ENCODE peak calls at places on chromosomes 13 and 19, in eight cellular contexts. One of them, this sample, is unnamed.

GRCh38 chr19:36032251-36033104 is at the start of gene CLIP3:
- DNase-seq in NCI-H1048: no peak
- DNase-seq in activated CD4-positive, alpha-beta T cell treated with anti-CD3 and anti-CD28 coated beads for 1 hour: peak; percentile 27
- DNase-seq in GM18507: peak; percentile 42
- DNase-seq in thoracic aorta: no peak
- DNase-seq in stimulated activated naive CD8-positive, alpha-beta T cell treated with anti-CD3 and anti-CD28 coated beads, Interleukin-15, Interleukin-2, amounts not matched to agents 100 U/mL and 50 U/mL, for 24 hours: peak; percentile 58
- DNase-seq in AG08395: peak; percentile 100
- DNase-seq in CD8-positive, alpha-beta memory T cell: no peak
- DNase-seq in this sample: no peak

GRCh38 chr19:48194041-48194871 is 23.8 kb downstream of the ZSWIM9 start:
- DNase-seq in GM18507: no peak
- DNase-seq in NCI-H1048: no peak
- DNase-seq in activated CD4-positive, alpha-beta T cell treated with anti-CD3 and anti-CD28 coated beads for 1 hour: no peak
- DNase-seq in AG08395: peak; percentile 33
- DNase-seq in thoracic aorta: no peak
- DNase-seq in stimulated activated naive CD8-positive, alpha-beta T cell treated with anti-CD3 and anti-CD28 coated beads, Interleukin-15, Interleukin-2, amounts not matched to agents 100 U/mL and 50 U/mL, for 24 hours: peak; percentile 51
- DNase-seq in CD8-positive, alpha-beta memory T cell: no peak
- DNase-seq in this sample: no peak

GRCh38 chr19:31166206-31166605 is 183.0 kb downstream of the TSHZ3 start:
- DNase-seq in AG08395: no peak
- DNase-seq in GM18507: no peak
- DNase-seq in thoracic aorta: no peak
- DNase-seq in activated CD4-positive, alpha-beta T cell treated with anti-CD3 and anti-CD28 coated beads for 1 hour: no peak
- DNase-seq in NCI-H1048: no peak
- DNase-seq in CD8-positive, alpha-beta memory T cell: no peak
- DNase-seq in stimulated activated naive CD8-positive, alpha-beta T cell treated with anti-CD3 and anti-CD28 coated beads, Interleukin-15, Interleukin-2, amounts not matched to agents 100 U/mL and 50 U/mL, for 24 hours: no peak
- DNase-seq in this sample: no peak

GRCh38 chr13:31722684-31723083 is 16.6 kb upstream of the RXFP2 start:
- DNase-seq in activated CD4-positive, alpha-beta T cell treated with anti-CD3 and anti-CD28 coated beads for 1 hour: no peak
- DNase-seq in NCI-H1048: peak; percentile 2
- DNase-seq in AG08395: no peak
- DNase-seq in GM18507: no peak
- DNase-seq in stimulated activated naive CD8-positive, alpha-beta T cell treated with anti-CD3 and anti-CD28 coated beads, Interleukin-15, Interleukin-2, amounts not matched to agents 100 U/mL and 50 U/mL, for 24 hours: no peak
- DNase-seq in CD8-positive, alpha-beta memory T cell: no peak
- DNase-seq in thoracic aorta: no peak
- DNase-seq in this sample: no peak

GRCh38 chr13:106887686-106888085 is 319.7 kb upstream of the ARGLU1 start:
- DNase-seq in NCI-H1048: no peak
- DNase-seq in AG08395: no peak
- DNase-seq in thoracic aorta: no peak
- DNase-seq in stimulated activated naive CD8-positive, alpha-beta T cell treated with anti-CD3 and anti-CD28 coated beads, Interleukin-15, Interleukin-2, amounts not matched to agents 100 U/mL and 50 U/mL, for 24 hours: no peak
- DNase-seq in GM18507: no peak
- DNase-seq in activated CD4-positive, alpha-beta T cell treated with anti-CD3 and anti-CD28 coated beads for 1 hour: no peak
- DNase-seq in CD8-positive, alpha-beta memory T cell: no peak
- DNase-seq in this sample: no peak

GRCh38 chr19:11659612-11660011 is 62.3 kb downstream of the ZNF627 start:
- DNase-seq in thoracic aorta: no peak
- DNase-seq in GM18507: no peak
- DNase-seq in stimulated activated naive CD8-positive, alpha-beta T cell treated with anti-CD3 and anti-CD28 coated beads, Interleukin-15, Interleukin-2, amounts not matched to agents 100 U/mL and 50 U/mL, for 24 hours: no peak
- DNase-seq in activated CD4-positive, alpha-beta T cell treated with anti-CD3 and anti-CD28 coated beads for 1 hour: no peak
- DNase-seq in CD8-positive, alpha-beta memory T cell: no peak
- DNase-seq in NCI-H1048: no peak
- DNase-seq in AG08395: peak; percentile 26
- DNase-seq in this sample: peak; percentile 39

GRCh38 chr19:17625980-17626379 is 62.2 kb downstream of the UNC13A start:
- DNase-seq in thoracic aorta: no peak
- DNase-seq in NCI-H1048: no peak
- DNase-seq in AG08395: no peak
- DNase-seq in CD8-positive, alpha-beta memory T cell: no peak
- DNase-seq in stimulated activated naive CD8-positive, alpha-beta T cell treated with anti-CD3 and anti-CD28 coated beads, Interleukin-15, Interleukin-2, amounts not matched to agents 100 U/mL and 50 U/mL, for 24 hours: no peak
- DNase-seq in activated CD4-positive, alpha-beta T cell treated with anti-CD3 and anti-CD28 coated beads for 1 hour: no peak
- DNase-seq in GM18507: no peak
- DNase-seq in this sample: no peak

GRCh38 chr19:41792513-41793413 is 3.6 kb upstream of the CEACAM3 start:
- DNase-seq in stimulated activated naive CD8-positive, alpha-beta T cell treated with anti-CD3 and anti-CD28 coated beads, Interleukin-15, Interleukin-2, amounts not matched to agents 100 U/mL and 50 U/mL, for 24 hours: peak; percentile 68
- DNase-seq in activated CD4-positive, alpha-beta T cell treated with anti-CD3 and anti-CD28 coated beads for 1 hour: peak; percentile 13
- DNase-seq in NCI-H1048: peak; percentile 19
- DNase-seq in thoracic aorta: no peak
- DNase-seq in AG08395: peak; percentile 59
- DNase-seq in GM18507: peak; percentile 12
- DNase-seq in CD8-positive, alpha-beta memory T cell: peak; percentile 15
- DNase-seq in this sample: peak; percentile 72

GRCh38 chr13:62432906-62433305 is 1017.3 kb upstream of the PCDH20 start:
- DNase-seq in thoracic aorta: no peak
- DNase-seq in stimulated activated naive CD8-positive, alpha-beta T cell treated with anti-CD3 and anti-CD28 coated beads, Interleukin-15, Interleukin-2, amounts not matched to agents 100 U/mL and 50 U/mL, for 24 hours: no peak
- DNase-seq in GM18507: no peak
- DNase-seq in activated CD4-positive, alpha-beta T cell treated with anti-CD3 and anti-CD28 coated beads for 1 hour: no peak
- DNase-seq in CD8-positive, alpha-beta memory T cell: no peak
- DNase-seq in NCI-H1048: no peak
- DNase-seq in AG08395: no peak
- DNase-seq in this sample: no peak

GRCh38 chr13:113837554-113838355 is 26.1 kb downstream of the GAS6 start:
- DNase-seq in thoracic aorta: peak; percentile 93
- DNase-seq in CD8-positive, alpha-beta memory T cell: no peak
- DNase-seq in GM18507: no peak
- DNase-seq in AG08395: peak; percentile 96
- DNase-seq in stimulated activated naive CD8-positive, alpha-beta T cell treated with anti-CD3 and anti-CD28 coated beads, Interleukin-15, Interleukin-2, amounts not matched to agents 100 U/mL and 50 U/mL, for 24 hours: no peak
- DNase-seq in NCI-H1048: no peak
- DNase-seq in activated CD4-positive, alpha-beta T cell treated with anti-CD3 and anti-CD28 coated beads for 1 hour: no peak
- DNase-seq in this sample: peak; percentile 49

GRCh38 chr19:50365434-50366306 is at the start of gene NAPSA:
- DNase-seq in AG08395: no peak
- DNase-seq in thoracic aorta: no peak
- DNase-seq in CD8-positive, alpha-beta memory T cell: no peak
- DNase-seq in stimulated activated naive CD8-positive, alpha-beta T cell treated with anti-CD3 and anti-CD28 coated beads, Interleukin-15, Interleukin-2, amounts not matched to agents 100 U/mL and 50 U/mL, for 24 hours: no peak
- DNase-seq in GM18507: no peak
- DNase-seq in NCI-H1048: no peak
- DNase-seq in activated CD4-positive, alpha-beta T cell treated with anti-CD3 and anti-CD28 coated beads for 1 hour: no peak
- DNase-seq in this sample: no peak

GRCh38 chr13:50969691-50970090 is 60.1 kb downstream of the RNASEH2B start:
- DNase-seq in thoracic aorta: no peak
- DNase-seq in NCI-H1048: no peak
- DNase-seq in GM18507: no peak
- DNase-seq in AG08395: peak; percentile 26
- DNase-seq in CD8-positive, alpha-beta memory T cell: no peak
- DNase-seq in stimulated activated naive CD8-positive, alpha-beta T cell treated with anti-CD3 and anti-CD28 coated beads, Interleukin-15, Interleukin-2, amounts not matched to agents 100 U/mL and 50 U/mL, for 24 hours: no peak
- DNase-seq in activated CD4-positive, alpha-beta T cell treated with anti-CD3 and anti-CD28 coated beads for 1 hour: no peak
- DNase-seq in this sample: no peak

GRCh38 chr13:32039056-32039455 is 7.5 kb downstream of the FRY start:
- DNase-seq in thoracic aorta: no peak
- DNase-seq in activated CD4-positive, alpha-beta T cell treated with anti-CD3 and anti-CD28 coated beads for 1 hour: no peak
- DNase-seq in NCI-H1048: no peak
- DNase-seq in CD8-positive, alpha-beta memory T cell: no peak
- DNase-seq in AG08395: no peak
- DNase-seq in stimulated activated naive CD8-positive, alpha-beta T cell treated with anti-CD3 and anti-CD28 coated beads, Interleukin-15, Interleukin-2, amounts not matched to agents 100 U/mL and 50 U/mL, for 24 hours: no peak
- DNase-seq in GM18507: no peak
- DNase-seq in this sample: no peak

GRCh38 chr13:38419312-38419873 is 69.7 kb downstream of the UFM1 start:
- DNase-seq in GM18507: no peak
- DNase-seq in CD8-positive, alpha-beta memory T cell: no peak
- DNase-seq in AG08395: no peak
- DNase-seq in stimulated activated naive CD8-positive, alpha-beta T cell treated with anti-CD3 and anti-CD28 coated beads, Interleukin-15, Interleukin-2, amounts not matched to agents 100 U/mL and 50 U/mL, for 24 hours: no peak
- DNase-seq in thoracic aorta: no peak
- DNase-seq in activated CD4-positive, alpha-beta T cell treated with anti-CD3 and anti-CD28 coated beads for 1 hour: no peak
- DNase-seq in NCI-H1048: no peak
- DNase-seq in this sample: no peak

GRCh38 chr13:105406551-105406950 is 1128.9 kb downstream of the EFNB2 start:
- DNase-seq in AG08395: no peak
- DNase-seq in NCI-H1048: no peak
- DNase-seq in CD8-positive, alpha-beta memory T cell: no peak
- DNase-seq in stimulated activated naive CD8-positive, alpha-beta T cell treated with anti-CD3 and anti-CD28 coated beads, Interleukin-15, Interleukin-2, amounts not matched to agents 100 U/mL and 50 U/mL, for 24 hours: no peak
- DNase-seq in activated CD4-positive, alpha-beta T cell treated with anti-CD3 and anti-CD28 coated beads for 1 hour: no peak
- DNase-seq in GM18507: no peak
- DNase-seq in thoracic aorta: no peak
- DNase-seq in this sample: no peak

GRCh38 chr13:85148009-85148408 is 651.2 kb downstream of the SLITRK6 start:
- DNase-seq in stimulated activated naive CD8-positive, alpha-beta T cell treated with anti-CD3 and anti-CD28 coated beads, Interleukin-15, Interleukin-2, amounts not matched to agents 100 U/mL and 50 U/mL, for 24 hours: no peak
- DNase-seq in NCI-H1048: no peak
- DNase-seq in CD8-positive, alpha-beta memory T cell: no peak
- DNase-seq in AG08395: no peak
- DNase-seq in GM18507: no peak
- DNase-seq in activated CD4-positive, alpha-beta T cell treated with anti-CD3 and anti-CD28 coated beads for 1 hour: no peak
- DNase-seq in thoracic aorta: no peak
- DNase-seq in this sample: no peak

GRCh38 chr19:45641274-45642105 is 2.3 kb upstream of the EML2 start:
- DNase-seq in stimulated activated naive CD8-positive, alpha-beta T cell treated with anti-CD3 and anti-CD28 coated beads, Interleukin-15, Interleukin-2, amounts not matched to agents 100 U/mL and 50 U/mL, for 24 hours: peak; percentile 92
- DNase-seq in activated CD4-positive, alpha-beta T cell treated with anti-CD3 and anti-CD28 coated beads for 1 hour: peak; percentile 25
- DNase-seq in thoracic aorta: no peak
- DNase-seq in NCI-H1048: peak; percentile 77
- DNase-seq in AG08395: peak; percentile 62
- DNase-seq in CD8-positive, alpha-beta memory T cell: peak; percentile 56
- DNase-seq in GM18507: peak; percentile 76
- DNase-seq in this sample: peak; percentile 83

GRCh38 chr19:45847661-45848060 is 15.3 kb downstream of the SYMPK start:
- DNase-seq in activated CD4-positive, alpha-beta T cell treated with anti-CD3 and anti-CD28 coated beads for 1 hour: no peak
- DNase-seq in AG08395: no peak
- DNase-seq in GM18507: no peak
- DNase-seq in NCI-H1048: no peak
- DNase-seq in thoracic aorta: no peak
- DNase-seq in CD8-positive, alpha-beta memory T cell: no peak
- DNase-seq in stimulated activated naive CD8-positive, alpha-beta T cell treated with anti-CD3 and anti-CD28 coated beads, Interleukin-15, Interleukin-2, amounts not matched to agents 100 U/mL and 50 U/mL, for 24 hours: no peak
- DNase-seq in this sample: no peak

GRCh38 chr19:41546386-41546789 is 29.6 kb upstream of the CEACAM21 start:
- DNase-seq in NCI-H1048: no peak
- DNase-seq in GM18507: no peak
- DNase-seq in CD8-positive, alpha-beta memory T cell: no peak
- DNase-seq in stimulated activated naive CD8-positive, alpha-beta T cell treated with anti-CD3 and anti-CD28 coated beads, Interleukin-15, Interleukin-2, amounts not matched to agents 100 U/mL and 50 U/mL, for 24 hours: no peak
- DNase-seq in AG08395: no peak
- DNase-seq in thoracic aorta: no peak
- DNase-seq in activated CD4-positive, alpha-beta T cell treated with anti-CD3 and anti-CD28 coated beads for 1 hour: no peak
- DNase-seq in this sample: no peak

GRCh38 chr13:112213467-112214245 is 146.7 kb downstream of the SOX1 start:
- DNase-seq in GM18507: no peak
- DNase-seq in NCI-H1048: no peak
- DNase-seq in AG08395: no peak
- DNase-seq in stimulated activated naive CD8-positive, alpha-beta T cell treated with anti-CD3 and anti-CD28 coated beads, Interleukin-15, Interleukin-2, amounts not matched to agents 100 U/mL and 50 U/mL, for 24 hours: no peak
- DNase-seq in CD8-positive, alpha-beta memory T cell: no peak
- DNase-seq in activated CD4-positive, alpha-beta T cell treated with anti-CD3 and anti-CD28 coated beads for 1 hour: no peak
- DNase-seq in thoracic aorta: no peak
- DNase-seq in this sample: no peak

GRCh38 chr13:30759748-30760147 is 24.4 kb downstream of the ALOX5AP start:
- DNase-seq in CD8-positive, alpha-beta memory T cell: no peak
- DNase-seq in stimulated activated naive CD8-positive, alpha-beta T cell treated with anti-CD3 and anti-CD28 coated beads, Interleukin-15, Interleukin-2, amounts not matched to agents 100 U/mL and 50 U/mL, for 24 hours: no peak
- DNase-seq in GM18507: no peak
- DNase-seq in NCI-H1048: no peak
- DNase-seq in thoracic aorta: no peak
- DNase-seq in activated CD4-positive, alpha-beta T cell treated with anti-CD3 and anti-CD28 coated beads for 1 hour: no peak
- DNase-seq in AG08395: no peak
- DNase-seq in this sample: no peak

GRCh38 chr13:112941349-112941748 is 27.7 kb upstream of the MCF2L start:
- DNase-seq in CD8-positive, alpha-beta memory T cell: no peak
- DNase-seq in thoracic aorta: no peak
- DNase-seq in AG08395: no peak
- DNase-seq in GM18507: no peak
- DNase-seq in stimulated activated naive CD8-positive, alpha-beta T cell treated with anti-CD3 and anti-CD28 coated beads, Interleukin-15, Interleukin-2, amounts not matched to agents 100 U/mL and 50 U/mL, for 24 hours: no peak
- DNase-seq in NCI-H1048: no peak
- DNase-seq in activated CD4-positive, alpha-beta T cell treated with anti-CD3 and anti-CD28 coated beads for 1 hour: no peak
- DNase-seq in this sample: no peak